ENCODE peak calls at places on chromosomes 5 and 9, in five cellular contexts. A is AG04450, N is PC-3, P is lung, D is dorsolateral prefrontal cortex. R is an unnamed sample.

GRCh38 chr9:134415026-134415425 is 88.8 kb downstream of the RXRA start:
- DNase-seq in D (no peak), A (no peak), N (no peak), P (no peak), R (no peak)

GRCh38 chr5:34511915-34512314 is 144.2 kb upstream of the RAI14 start:
- DNase-seq in D (no peak), P (no peak), N (no peak), A (no peak), R (no peak)

GRCh38 chr5:114857951-114858401 is 311.7 kb downstream of the TRIM36 start:
- DNase-seq in N (peak), A (no peak), D (peak), P (no peak), R (no peak)

GRCh38 chr5:40521108-40521785 is 158.5 kb upstream of the PTGER4 start:
- DNase-seq in P (no peak), A (no peak), N (no peak), D (no peak), R (no peak)

GRCh38 chr5:169921370-169921769 is 58.9 kb downstream of the INSYN2B start:
- DNase-seq in N (no peak), D (no peak), P (no peak), A (no peak), R (no peak)

GRCh38 chr5:320524-321232 is 836 bp upstream of the AHRR start:
- DNase-seq in N (no peak), A (no peak), D (no peak), P (no peak), R (no peak)

GRCh38 chr9:97982191-97982718 is 886 bp upstream of the ANP32B start:
- DNase-seq in N (no peak), D (no peak), P (no peak), A (no peak), R (no peak)

GRCh38 chr5:135569755-135570452 is 8.9 kb downstream of the CXCL14 start:
- DNase-seq in A (no peak), D (no peak), N (peak), P (peak), R (peak)

GRCh38 chr9:76456202-76456926 is 2.6 kb upstream of the GCNT1 start:
- DNase-seq in P (no peak), A (peak), N (peak), D (no peak), R (peak)

GRCh38 chr9:86184125-86184524 is 75.3 kb downstream of the C9orf153 start:
- DNase-seq in N (no peak), D (no peak), A (no peak), P (no peak), R (no peak)

GRCh38 chr5:463952-464351 is 21.0 kb downstream of the EXOC3 start:
- DNase-seq in D (peak), N (no peak), P (no peak), A (no peak), R (no peak)

GRCh38 chr9:92345582-92345981 is 19.8 kb downstream of the CENPP start:
- DNase-seq in A (no peak), N (no peak), P (no peak), D (no peak), R (no peak)

GRCh38 chr5:93579561-93580386 is 1.2 kb downstream of the NR2F1-AS1 start:
- DNase-seq in A (no peak), D (no peak), P (no peak), N (peak), R (no peak)

GRCh38 chr9:720239-720881 is 121.1 kb upstream of the DMRT1 start:
- DNase-seq in A (no peak), P (no peak), N (no peak), D (no peak), R (no peak)

GRCh38 chr5:80193421-80193820 is 62.4 kb downstream of the SERINC5 start:
- DNase-seq in N (no peak), P (no peak), D (no peak), A (no peak), R (no peak)

GRCh38 chr5:91150189-91150588 is 232.9 kb downstream of the ARRDC3 start:
- DNase-seq in N (peak), D (no peak), P (no peak), A (no peak), R (no peak)

GRCh38 chr5:162657076-162657475 is 589.5 kb downstream of the GABRG2 start:
- DNase-seq in A (no peak), D (no peak), N (peak), P (no peak), R (no peak)

GRCh38 chr5:39867923-39868322 is 443.1 kb upstream of the DAB2 start:
- DNase-seq in D (no peak), N (no peak), P (no peak), A (no peak), R (no peak)

GRCh38 chr5:96256795-96257470 is 176.1 kb downstream of the PCSK1 start:
- DNase-seq in D (no peak), P (no peak), A (peak), N (peak), R (peak)

GRCh38 chr5:132253452-132254320 is 3.8 kb upstream of the PDLIM4 start:
- DNase-seq in A (no peak), D (no peak), P (no peak), N (no peak), R (no peak)

GRCh38 chr5:45507174-45507573 is 189.0 kb downstream of the HCN1 start:
- DNase-seq in N (no peak), D (peak), A (no peak), P (no peak), R (no peak)

GRCh38 chr5:90473321-90474234 is 993 bp downstream of the MBLAC2 start:
- DNase-seq in P (peak), N (peak), A (no peak), D (no peak), R (no peak)

GRCh38 chr5:92676839-92677197 is 904.2 kb downstream of the NR2F1-AS1 start:
- DNase-seq in N (no peak), P (no peak), D (no peak), A (no peak), R (no peak)

GRCh38 chr9:110952018-110952864 is 86.0 kb downstream of the LPAR1 start:
- DNase-seq in N (peak), P (no peak), D (no peak), A (no peak), R (no peak)

GRCh38 chr9:126965541-126966428 is 51.2 kb downstream of the RALGPS1 start:
- DNase-seq in N (peak), A (peak), D (peak), P (no peak), R (peak)

GRCh38 chr9:108142504-108143201 is 653.1 kb upstream of the KLF4 start:
- DNase-seq in P (peak), A (no peak), D (peak), N (no peak), R (no peak)

GRCh38 chr9:129343697-129344375 is 165.8 kb upstream of the IER5L start:
- DNase-seq in D (no peak), P (peak), N (no peak), A (no peak), R (no peak)

GRCh38 chr5:103237783-103238182 is 20.8 kb upstream of the MACIR start:
- DNase-seq in D (no peak), N (no peak), P (no peak), A (no peak), R (no peak)

GRCh38 chr9:35908484-35909125 is 685 bp upstream of the SPAAR start:
- DNase-seq in D (no peak), N (peak), P (peak), A (no peak), R (peak)

GRCh38 chr9:29830815-29831214 is 2257.5 kb upstream of the C9orf72 start:
- DNase-seq in N (peak), P (no peak), A (no peak), D (no peak), R (no peak)

GRCh38 chr9:123397975-123398374 is 42.0 kb downstream of the CRB2 start:
- DNase-seq in N (no peak), A (no peak), D (no peak), P (no peak), R (no peak)

DNA sequence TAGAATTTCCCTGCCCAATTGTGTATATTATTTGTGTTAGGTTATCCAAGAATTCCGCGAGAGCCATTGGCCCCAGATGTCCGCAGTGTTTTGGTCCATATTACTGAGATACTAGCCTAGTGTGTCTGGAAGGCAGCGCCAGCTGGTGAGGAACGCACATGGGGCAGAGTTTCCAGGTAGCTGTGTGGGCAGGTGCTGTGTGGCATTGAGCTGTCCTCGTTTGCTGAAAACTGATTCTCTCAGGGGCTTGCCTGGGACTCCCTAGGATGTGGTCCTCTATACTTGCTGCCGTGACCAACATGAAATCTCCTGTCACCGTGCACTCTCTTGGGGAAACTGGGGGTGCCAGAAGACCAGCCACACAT is 288.7 kb downstream of the FANCC start:
- DNase-seq in P (no peak), N (no peak), D (no peak), A (no peak), R (no peak)
- H3K27ac ChIP-seq in P (peak), N (peak), D (peak), A (no peak), R (no peak)

GRCh38 chr5:2754621-2755370 is 3.3 kb upstream of the IRX2 start:
- DNase-seq in P (no peak), N (no peak), D (no peak), A (no peak), R (no peak)

GRCh38 chr5:2755371-2755715 is 3.9 kb upstream of the IRX2 start:
- DNase-seq in D (no peak), P (no peak), A (no peak), N (no peak), R (no peak)

GRCh38 chr5:2752059-2752874 is 790 bp upstream of the IRX2 start:
- DNase-seq in N (peak), A (no peak), P (peak), D (no peak), R (peak)

GRCh38 chr5:2752875-2753435 is 1.5 kb upstream of the IRX2 start:
- DNase-seq in N (no peak), D (no peak), P (no peak), A (no peak), R (no peak)

DNA sequence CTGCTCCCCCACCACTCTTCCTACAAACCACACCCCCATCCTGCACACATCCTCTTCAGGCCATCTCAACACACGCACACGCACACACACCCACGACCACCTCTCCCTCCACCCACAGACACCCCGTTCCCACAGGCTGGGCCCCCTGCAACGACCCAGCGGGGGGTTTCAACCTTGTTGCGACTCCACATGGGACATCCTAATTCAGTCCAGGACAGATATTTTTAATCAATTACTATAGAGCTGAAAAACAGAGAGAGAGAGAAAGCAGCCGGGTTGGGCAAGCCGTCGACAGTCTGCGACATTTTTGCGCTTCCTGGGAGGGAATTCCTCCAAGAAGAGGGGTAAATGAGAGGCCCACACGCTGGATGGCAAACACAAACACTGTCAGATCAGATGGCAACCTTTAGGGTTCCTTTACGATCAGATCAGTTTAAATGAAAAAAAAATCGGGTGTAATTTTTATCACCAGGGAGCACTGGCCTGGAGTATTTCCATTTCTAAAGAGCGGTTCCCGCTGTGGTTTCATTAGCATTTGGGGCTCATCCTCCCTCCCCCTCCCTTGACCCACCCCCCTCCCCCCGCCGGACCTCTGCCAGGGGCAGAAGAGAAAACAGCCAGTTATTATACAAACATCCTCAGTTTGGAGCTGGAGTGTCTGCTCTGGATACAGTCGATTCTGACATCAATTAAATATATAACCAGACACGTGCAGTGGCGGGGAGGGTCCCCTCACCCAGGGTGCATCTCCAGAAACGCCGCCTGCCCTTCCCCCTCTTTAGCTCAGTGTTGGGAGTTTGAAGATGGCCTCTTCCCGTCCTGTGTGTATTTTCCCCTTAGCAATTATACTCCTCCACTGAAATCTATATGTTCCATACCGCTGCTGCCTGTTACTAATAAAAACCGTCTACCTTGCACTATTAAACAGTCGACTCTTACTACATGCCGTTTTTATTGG is 2.3 kb upstream of the IRX2 start:
- DNase-seq in A (no peak), D (no peak), P (no peak), N (no peak), R (no peak)
- H3K4me3 ChIP-seq in A (no peak), D (no peak), P (no peak), N (no peak), R (no peak)

GRCh38 chr5:137264573-137264972 is 234.6 kb downstream of the SPOCK1 start:
- DNase-seq in D (no peak), A (no peak), N (no peak), P (no peak), R (peak)

GRCh38 chr5:137260820-137261541 is 238.1 kb downstream of the SPOCK1 start:
- DNase-seq in N (no peak), A (no peak), P (no peak), D (no peak), R (no peak)

GRCh38 chr5:137264041-137264440 is 235.1 kb downstream of the SPOCK1 start:
- DNase-seq in A (no peak), N (no peak), P (no peak), D (no peak), R (no peak)

GRCh38 chr5:137263319-137263718 is 235.8 kb downstream of the SPOCK1 start:
- DNase-seq in P (no peak), A (no peak), D (no peak), N (no peak), R (no peak)

DNA sequence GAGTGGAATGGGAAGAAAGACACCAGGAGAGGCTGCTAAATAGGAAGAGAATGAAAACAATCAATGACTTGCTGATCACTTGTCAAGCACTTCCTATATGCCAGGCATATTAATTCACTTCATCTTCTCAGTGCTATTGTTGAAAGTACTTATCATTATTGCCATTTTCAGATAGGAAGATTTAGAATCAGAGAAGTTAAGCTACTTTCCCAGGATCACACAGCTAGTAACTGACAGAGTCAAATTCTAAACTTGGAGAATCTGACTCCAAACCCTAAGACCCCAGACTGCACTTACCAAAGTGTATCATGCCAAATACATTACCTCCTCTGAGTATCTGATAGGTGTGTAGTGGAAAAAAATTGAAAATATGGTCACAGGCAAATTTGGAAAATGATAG is 236.3 kb downstream of the SPOCK1 start:
- DNase-seq in D (no peak), A (no peak), P (no peak), N (no peak), R (no peak)
- H3K27ac ChIP-seq in D (no peak), A (no peak), P (no peak), N (no peak), R (no peak)

GRCh38 chr9:89497181-89497963 is 541 bp downstream of the SEMA4D start:
- DNase-seq in D (no peak), A (no peak), N (no peak), P (no peak), R (no peak)
- H3K4me3 ChIP-seq in D (peak), A (peak), N (peak), P (peak), R (peak)

DNA sequence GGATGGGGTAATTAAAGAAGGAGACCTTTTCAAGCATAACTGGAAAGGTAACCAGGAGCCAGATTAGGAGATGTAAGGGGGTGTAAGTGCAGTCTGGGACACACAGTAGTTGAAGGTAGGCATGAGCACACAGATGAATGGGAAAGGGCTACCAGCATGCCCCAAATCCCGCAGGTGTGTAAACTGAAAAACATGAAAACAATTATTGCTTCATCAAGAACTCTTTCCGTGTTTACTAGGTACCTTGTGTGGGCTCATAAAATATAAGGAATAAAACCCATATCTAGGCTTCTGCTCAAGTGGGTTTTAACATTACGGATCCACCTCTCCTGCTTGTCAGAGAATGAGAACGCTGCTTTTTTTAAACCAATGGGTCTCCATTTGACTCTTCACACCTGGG is 1.1 kb downstream of the MAPKAP1 start:
- DNase-seq in P (no peak), A (no peak), N (no peak), D (no peak), R (no peak)
- H3K27ac ChIP-seq in P (no peak), A (no peak), N (no peak), D (no peak), R (no peak)

GRCh38 chr9:131097259-131097947 is 1.1 kb downstream of the AIF1L start:
- DNase-seq in N (no peak), A (no peak), D (no peak), P (no peak), R (no peak)
- H3K4me3 ChIP-seq in N (peak), A (no peak), D (peak), P (peak), R (no peak)

GRCh38 chr5:75055727-75056144 is 3.4 kb upstream of the GCNT4 start:
- DNase-seq in N (no peak), P (no peak), D (no peak), A (no peak), R (peak)

GRCh38 chr5:75052461-75053285 is at the start of gene GCNT4:
- DNase-seq in D (no peak), A (no peak), P (peak), N (peak), R (peak)

GRCh38 chr5:75051217-75051751 is 1.1 kb downstream of the GCNT4 start:
- DNase-seq in P (no peak), N (no peak), D (no peak), A (no peak), R (no peak)

GRCh38 chr5:75054110-75054930 is 2.0 kb upstream of the GCNT4 start:
- DNase-seq in P (peak), A (no peak), D (no peak), N (no peak), R (peak)

DNA sequence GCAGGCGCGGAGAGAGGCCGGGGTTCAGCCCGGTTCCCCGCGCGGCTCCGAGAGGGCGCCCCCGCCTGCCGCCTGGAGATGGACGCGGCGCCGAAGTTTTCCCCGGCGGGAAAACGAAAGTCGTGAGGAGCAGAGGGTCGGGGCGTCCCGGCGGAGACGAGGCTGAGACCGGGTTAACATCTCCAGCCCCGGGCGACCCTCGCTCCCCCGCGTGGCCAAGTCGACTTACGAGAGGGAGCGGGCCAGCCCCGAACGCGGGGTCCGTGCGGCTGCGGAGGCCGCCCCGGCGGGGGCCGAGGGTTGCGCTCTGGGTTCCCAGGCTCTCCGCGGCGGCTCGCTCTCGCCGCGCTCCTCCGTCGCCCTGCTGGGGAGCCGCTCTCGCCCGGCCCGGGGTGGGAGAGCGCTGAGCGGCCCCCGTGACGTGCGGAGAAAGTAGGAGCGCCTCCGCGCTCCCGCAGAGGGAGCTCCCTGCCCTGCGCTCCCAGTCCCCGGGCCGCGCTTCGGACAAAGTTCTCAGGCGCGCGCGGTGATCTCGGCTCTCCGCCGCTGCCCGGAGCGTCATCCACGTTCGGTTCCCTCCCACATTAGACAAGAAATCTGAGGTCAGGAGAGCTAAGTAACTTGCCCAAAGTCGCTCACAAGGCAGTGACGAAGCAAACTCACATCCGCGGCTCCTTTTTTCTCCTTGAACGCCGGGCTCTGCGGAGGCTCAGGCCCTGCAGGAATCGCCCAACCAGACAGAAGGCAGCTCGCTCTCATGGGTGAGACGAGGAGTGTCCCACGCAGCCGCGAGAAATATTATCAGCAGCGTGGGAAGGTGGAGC is 1.1 kb upstream of the GCNT4 start:
- DNase-seq in A (no peak), P (peak), D (no peak), N (peak), R (peak)
- H3K27ac ChIP-seq in A (peak), P (peak), D (peak), N (no peak), R (peak)

DNA sequence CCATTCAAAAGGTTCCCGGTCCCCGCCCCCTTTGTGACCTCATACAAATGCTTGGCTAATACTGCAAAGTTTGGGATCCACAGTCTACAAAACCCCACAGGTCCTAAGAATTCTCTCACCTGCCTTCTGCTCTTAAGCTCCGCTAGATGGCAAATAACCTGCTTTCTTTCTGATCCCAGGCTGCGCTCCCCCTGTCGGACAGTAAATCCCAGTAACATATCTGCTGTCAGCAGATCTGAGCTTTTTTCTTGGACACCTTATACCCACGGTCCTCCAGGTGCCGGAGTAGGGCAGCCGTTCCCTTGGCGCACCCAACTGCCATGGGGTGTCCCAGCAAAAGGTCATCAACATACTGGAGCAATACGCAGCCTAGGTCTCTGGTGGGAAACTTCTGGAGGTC is 39.0 kb upstream of the PPP1R26 start:
- DNase-seq in A (no peak), P (no peak), N (no peak), D (no peak), R (no peak)
- H3K4me3 ChIP-seq in A (no peak), P (no peak), N (no peak), D (no peak), R (no peak)

R was measured in SJSA1.